ENCODE peak calls at places on chromosome 19, in four cellular contexts. G is T-cell; L is activated T-cell treated with anti-CD3 and anti-CD28 coated beads, Interleukin-2, amount 50 U/mL, for 1 hour; C is stimulated activated CD8-positive, alpha-beta memory T cell treated with anti-CD3 and anti-CD28 coated beads, Interleukin-4, amount 100 ng/mL, for 24 hours. V is an unnamed sample.

GRCh38 chr19:46784262-46785053 is 3.9 kb downstream of the SLC1A5 start:
- DNase-seq in C (peak), G (no peak), L (peak), V (peak)

GRCh38 chr19:54069482-54069881 is 5.8 kb upstream of the VSTM1 start:
- DNase-seq in L (no peak), G (no peak), C (no peak), V (no peak)

GRCh38 chr19:3873151-3873550 is 4.3 kb upstream of the ZFR2 start:
- DNase-seq in L (no peak), G (no peak), C (no peak), V (no peak)

GRCh38 chr19:46878613-46879375 is 18.0 kb downstream of the ARHGAP35 start:
- DNase-seq in L (no peak), C (no peak), G (no peak), V (peak)

GRCh38 chr19:31591258-31591657 is 242.0 kb upstream of the TSHZ3 start:
- DNase-seq in L (no peak), C (no peak), G (no peak), V (peak)

GRCh38 chr19:38685666-38686529 is 38.4 kb downstream of the ACTN4 start:
- DNase-seq in G (no peak), L (no peak), C (no peak), V (peak)

GRCh38 chr19:11675569-11675968 is 63.2 kb downstream of the ZNF823 start:
- DNase-seq in G (no peak), C (no peak), L (no peak), V (no peak)

GRCh38 chr19:42148270-42148669 is 16.0 kb upstream of the POU2F2 start:
- DNase-seq in L (no peak), C (no peak), G (no peak), V (no peak)

GRCh38 chr19:42285546-42285945 is 16.4 kb upstream of the PRR19 start:
- DNase-seq in C (no peak), L (no peak), G (no peak), V (no peak)

GRCh38 chr19:9865732-9866627 is 30.9 kb downstream of the PIN1 start:
- DNase-seq in L (no peak), G (peak), C (no peak), V (peak)

GRCh38 chr19:10510301-10510802 is 6.9 kb downstream of the S1PR5 start:
- DNase-seq in G (no peak), C (peak), L (peak), V (no peak)

GRCh38 chr19:18589380-18590272 is 1.0 kb downstream of the REX1BD start:
- DNase-seq in L (no peak), G (peak), C (peak), V (peak)

GRCh38 chr19:18292810-18293641 is 11.6 kb upstream of the JUND start:
- DNase-seq in G (no peak), C (no peak), L (peak), V (peak)

GRCh38 chr19:13071444-13072205 is 31.0 kb downstream of the LYL1 start:
- DNase-seq in C (no peak), G (no peak), L (no peak), V (peak)

GRCh38 chr19:49150106-49150943 is 4.9 kb downstream of the HRC start:
- DNase-seq in G (no peak), C (no peak), L (peak), V (peak)

GRCh38 chr19:52336976-52337375 is 933 bp downstream of the ZNF610 start:
- DNase-seq in C (no peak), L (no peak), G (no peak), V (peak)

GRCh38 chr19:15508035-15508710 is at the start of gene CYP4F22:
- DNase-seq in L (peak), G (no peak), C (peak), V (no peak)

GRCh38 chr19:2611483-2612464 is 90.7 kb downstream of the GNG7 start:
- DNase-seq in L (no peak), G (no peak), C (no peak), V (no peak)

GRCh38 chr19:18698321-18699167 is 15.1 kb downstream of the CRTC1 start:
- DNase-seq in L (no peak), C (no peak), G (no peak), V (peak)

GRCh38 chr19:32040246-32040645 is 305.2 kb upstream of the ZNF507 start:
- DNase-seq in L (no peak), G (no peak), C (no peak), V (no peak)

GRCh38 chr19:3732108-3732507 is 23.9 kb downstream of the TJP3 start:
- DNase-seq in L (no peak), G (no peak), C (no peak), V (no peak)

GRCh38 chr19:27851002-27851481 is 1361.9 kb downstream of the UQCRFS1 start:
- DNase-seq in L (no peak), C (no peak), G (no peak), V (no peak)

V was measured in myocyte.